ENCODE peak calls at places on chromosome X, in ten cellular contexts. R, Y, Z, I, X, K, N, E, D and W are unnamed samples.

GRCh38 chrX:142977128-142977914 is 48.4 kb upstream of the SPANXN4 start:
- DNase-seq in R (no peak), Z (no peak), X (no peak), Y (no peak), K (no peak), D (no peak), E (no peak), I (no peak), N (no peak), W (no peak)

GRCh38 chrX:27966955-27967354 is 14.3 kb downstream of the DCAF8L1 start:
- DNase-seq in Y (peak), D (peak), E (peak), K (peak), N (peak), I (no peak), R (no peak), X (no peak), Z (peak), W (no peak)

GRCh38 chrX:100410083-100410590 is at the start of gene PCDH19:
- DNase-seq in R (peak), X (no peak), E (peak), N (peak), Y (peak), K (peak), I (peak), Z (peak), D (peak), W (peak)

GRCh38 chrX:150870487-150871340 is 27.8 kb downstream of the CD99L2 start:
- DNase-seq in E (no peak), I (peak), Y (no peak), X (no peak), N (no peak), D (no peak), K (no peak), R (peak), Z (peak), W (no peak)

GRCh38 chrX:115896362-115896761 is 274.2 kb upstream of the AGTR2 start:
- DNase-seq in X (no peak), E (no peak), N (no peak), Z (no peak), I (no peak), D (no peak), Y (no peak), K (no peak), R (no peak), W (no peak)

GRCh38 chrX:8204169-8204935 is 33.3 kb upstream of the VCX2 start:
- DNase-seq in K (no peak), Z (no peak), E (no peak), X (no peak), R (no peak), I (no peak), Y (no peak), D (no peak), N (no peak), W (no peak)

GRCh38 chrX:56281789-56282188 is 49.6 kb downstream of the KLF8 start:
- DNase-seq in I (no peak), Z (peak), X (no peak), E (peak), D (no peak), R (no peak), N (no peak), Y (peak), K (no peak), W (no peak)

GRCh38 chrX:7987160-7987992 is 60.2 kb upstream of the PNPLA4 start:
- DNase-seq in Y (no peak), E (peak), N (no peak), Z (peak), K (no peak), X (no peak), I (no peak), D (no peak), R (no peak), W (no peak)

GRCh38 chrX:138872537-138872936 is 161.0 kb upstream of the FGF13 start:
- DNase-seq in E (no peak), Z (no peak), R (no peak), I (no peak), X (no peak), K (no peak), D (no peak), Y (peak), N (no peak), W (no peak)

GRCh38 chrX:134760671-134761070 is 102.4 kb upstream of the PLAC1 start:
- DNase-seq in N (no peak), Y (peak), E (no peak), Z (no peak), I (no peak), K (no peak), R (no peak), X (no peak), D (no peak), W (no peak)

GRCh38 chrX:149712831-149713230 is 971 bp downstream of the MAGEA11 start:
- DNase-seq in K (no peak), D (no peak), E (no peak), Y (no peak), Z (no peak), N (no peak), R (no peak), I (no peak), X (no peak), W (no peak)

GRCh38 chrX:1385251-1385794 is 6.6 kb downstream of the SLC25A6 start:
- DNase-seq in I (no peak), N (no peak), Y (no peak), X (no peak), D (no peak), E (no peak), K (no peak), R (no peak), Z (no peak), W (no peak)

GRCh38 chrX:40176979-40177430 is 79.2 kb upstream of the BCOR start:
- DNase-seq in Z (no peak), K (peak), E (no peak), Y (no peak), D (peak), I (no peak), X (no peak), R (no peak), N (no peak), W (no peak)

GRCh38 chrX:147890766-147891165 is 21.0 kb upstream of the FMR1 start:
- DNase-seq in I (no peak), K (no peak), X (no peak), R (no peak), E (no peak), Z (no peak), D (no peak), Y (no peak), N (no peak), W (no peak)

GRCh38 chrX:118459494-118459893 is 36.1 kb upstream of the DOCK11 start:
- DNase-seq in Y (peak), K (peak), Z (peak), I (no peak), D (no peak), E (peak), R (no peak), X (no peak), N (no peak), W (peak)

GRCh38 chrX:154724999-154725756 is 25.7 kb downstream of the GAB3 start:
- DNase-seq in I (no peak), E (no peak), Z (no peak), D (no peak), N (no peak), K (no peak), X (no peak), R (no peak), Y (no peak), W (no peak)

GRCh38 chrX:122092978-122093377 is 1045.6 kb downstream of the GLUD2 start:
- DNase-seq in E (no peak), Z (no peak), Y (no peak), R (no peak), X (no peak), K (no peak), D (no peak), N (no peak), I (no peak), W (no peak)

GRCh38 chrX:9677098-9677739 is 88.4 kb downstream of the GPR143 start:
- DNase-seq in I (peak), Z (peak), Y (peak), K (peak), R (no peak), X (no peak), D (peak), N (no peak), E (no peak), W (peak)

GRCh38 chrX:78652971-78653822 is 5.9 kb downstream of the RTL3 start:
- DNase-seq in N (peak), K (peak), D (no peak), X (no peak), R (no peak), Z (peak), E (peak), Y (peak), I (no peak), W (no peak)

GRCh38 chrX:130994671-130995070 is 63.5 kb upstream of the ARHGAP36 start:
- DNase-seq in I (no peak), R (peak), N (no peak), X (no peak), Y (peak), D (peak), Z (peak), E (peak), K (peak), W (no peak)

GRCh38 chrX:67585401-67585800 is 41.6 kb downstream of the AR start:
- DNase-seq in N (no peak), Y (no peak), R (no peak), X (no peak), Z (peak), K (no peak), D (no peak), E (no peak), I (no peak), W (no peak)

GRCh38 chrX:70293621-70294020 is 3.7 kb downstream of the KIF4A start:
- DNase-seq in K (no peak), X (no peak), R (no peak), Z (peak), D (no peak), Y (peak), N (no peak), I (no peak), E (no peak), W (no peak)

GRCh38 chrX:21153503-21153902 is 220.7 kb upstream of the CNKSR2 start:
- DNase-seq in E (peak), N (no peak), R (no peak), Y (peak), Z (peak), D (no peak), K (peak), X (no peak), I (peak), W (no peak)

DNA sequence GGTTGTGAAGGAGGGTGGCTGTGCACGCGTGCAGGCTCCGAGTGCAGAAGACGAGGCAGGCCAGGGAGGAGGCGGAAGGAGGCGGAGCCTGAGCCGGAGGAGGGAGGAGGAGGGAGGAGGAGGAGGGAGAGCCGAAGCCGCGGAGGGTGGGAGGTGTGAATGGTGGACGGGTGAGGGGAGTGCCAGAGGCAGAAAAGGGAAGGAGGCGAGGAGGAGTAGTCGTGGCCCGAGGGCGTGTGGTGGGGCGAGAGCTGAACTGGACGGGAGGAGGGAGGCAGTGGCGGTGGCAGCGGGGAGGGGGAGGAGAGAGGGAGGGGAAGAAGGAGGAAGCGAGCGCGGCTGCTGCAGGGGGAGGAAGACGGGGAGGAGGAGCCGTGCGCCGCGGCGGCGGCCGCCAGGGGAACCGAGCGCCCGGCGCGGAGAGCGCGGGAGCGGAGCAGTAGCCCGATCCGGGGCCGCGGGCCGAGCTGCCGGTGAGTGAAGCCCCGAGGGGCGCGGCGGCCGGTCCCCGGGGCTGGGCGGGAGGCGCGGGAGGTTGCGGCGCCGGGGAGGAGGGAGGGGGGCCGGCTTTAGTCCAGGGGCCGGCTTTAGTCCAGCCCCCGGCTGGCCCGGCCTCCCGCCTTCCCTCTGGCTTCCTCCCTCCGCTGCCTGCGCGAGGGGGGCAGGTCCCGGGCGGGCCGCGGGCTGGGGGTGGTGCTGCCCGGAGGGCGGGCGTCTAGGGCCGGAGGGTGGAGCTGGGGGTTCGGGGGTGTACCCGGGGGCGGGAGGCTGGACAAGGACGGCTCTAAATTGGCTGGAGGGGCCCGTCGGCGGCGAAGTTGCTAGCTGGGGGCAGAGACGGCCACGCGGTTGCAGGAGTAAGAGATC is at the start of gene TMEM164:
- DNase-seq in R (peak), Y (peak), K (peak), E (peak), Z (peak), D (peak), I (peak), X (peak), N (no peak), W (peak)
- TF ChIP-seq CTCF in R (no peak), Y (no peak), K (no peak), E (no peak), Z (no peak), D (no peak), I (no peak), X (no peak), N (no peak), W (no peak)

DNA sequence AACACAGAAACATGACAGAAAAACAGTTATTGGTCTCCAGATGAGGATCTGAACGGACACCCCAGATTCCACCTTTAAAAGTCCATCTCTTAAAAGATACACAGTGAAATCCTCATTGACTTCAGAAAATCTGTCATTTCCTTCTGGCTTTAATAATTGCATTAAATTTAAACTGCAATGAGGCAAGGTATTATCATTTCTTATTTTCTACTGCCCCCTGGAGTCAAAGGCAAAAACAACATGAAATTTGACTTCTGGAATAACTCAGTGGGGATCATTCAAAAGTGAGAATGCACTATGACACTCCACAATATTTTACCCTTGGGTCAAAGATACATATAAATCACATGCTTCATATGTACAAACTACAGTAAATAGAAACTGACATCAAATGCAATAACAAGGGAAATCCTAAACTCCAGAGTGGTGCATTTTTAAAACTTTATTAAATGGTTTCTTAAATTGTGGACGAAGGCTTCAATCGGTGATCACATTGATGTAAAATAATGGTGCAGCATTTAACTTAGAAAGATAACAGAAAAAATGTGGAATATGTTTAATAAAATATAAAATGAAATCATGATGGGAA is 56.4 kb upstream of the SPANXN1 start:
- DNase-seq in Z (no peak), R (no peak), I (no peak), Y (peak), N (no peak), E (peak), D (no peak), K (no peak), X (no peak), W (peak)
- TF ChIP-seq CTCF in Z (peak), R (peak), I (peak), Y (peak), N (peak), E (peak), D (peak), K (no peak), X (no peak), W (peak)

GRCh38 chrX:19893722-19894121 is 6.3 kb upstream of the SH3KBP1 start:
- DNase-seq in K (no peak), R (no peak), X (no peak), Y (peak), D (no peak), Z (peak), I (no peak), N (no peak), E (peak), W (no peak)

GRCh38 chrX:19886888-19887531 is 390 bp downstream of the SH3KBP1 start:
- DNase-seq in E (no peak), Y (no peak), K (peak), X (peak), R (peak), N (no peak), D (peak), Z (no peak), I (peak), W (peak)

GRCh38 chrX:19886375-19886774 is 1.0 kb downstream of the SH3KBP1 start:
- DNase-seq in D (no peak), N (no peak), Y (no peak), K (no peak), X (no peak), Z (no peak), R (no peak), I (no peak), E (no peak), W (no peak)

GRCh38 chrX:19888419-19888879 is 1.0 kb upstream of the SH3KBP1 start:
- DNase-seq in I (peak), K (peak), Y (peak), Z (peak), R (no peak), N (no peak), E (peak), D (peak), X (no peak), W (peak)

GRCh38 chrX:19889582-19890342 is 2.4 kb upstream of the SH3KBP1 start:
- DNase-seq in Z (peak), N (no peak), K (no peak), E (peak), I (no peak), R (no peak), X (no peak), Y (peak), D (no peak), W (peak)
- TF ChIP-seq CTCF in Z (no peak), N (no peak), K (no peak), E (no peak), I (no peak), R (no peak), X (no peak), Y (no peak), D (no peak), W (no peak)

GRCh38 chrX:57655065-57655464 is 25.0 kb downstream of the NLRP2B start:
- DNase-seq in I (no peak), R (no peak), D (no peak), Y (no peak), E (no peak), K (no peak), X (no peak), Z (no peak), N (no peak), W (no peak)
- TF ChIP-seq CTCF in I (no peak), R (no peak), D (no peak), Y (no peak), E (no peak), K (no peak), X (no peak), Z (no peak), N (no peak), W (no peak)

DNA sequence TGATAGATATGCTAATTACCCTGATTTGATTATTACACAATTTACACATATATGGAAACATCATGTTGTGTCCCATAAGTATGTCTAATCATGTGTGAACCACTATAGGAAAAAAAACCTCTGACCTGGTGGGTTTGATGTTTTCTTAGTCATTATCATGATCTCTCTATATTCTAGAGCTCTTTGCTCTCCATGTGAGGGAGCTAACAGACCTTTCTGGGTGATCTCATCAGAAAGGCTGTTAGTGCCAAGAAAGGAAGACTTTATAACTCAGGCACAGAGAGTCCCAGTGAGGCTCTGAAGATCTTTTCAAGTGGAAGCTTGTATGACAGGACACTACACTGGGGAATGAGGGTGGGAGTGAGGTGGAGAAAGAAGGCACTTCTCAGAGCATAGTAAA is 527.7 kb upstream of the MAGEB2 start:
- DNase-seq in I (no peak), E (peak), Y (peak), Z (peak), R (no peak), D (no peak), X (no peak), K (no peak), N (no peak), W (peak)
- TF ChIP-seq CTCF in I (no peak), E (peak), Y (peak), Z (peak), R (no peak), D (no peak), X (no peak), K (no peak), N (no peak), W (no peak)

DNA sequence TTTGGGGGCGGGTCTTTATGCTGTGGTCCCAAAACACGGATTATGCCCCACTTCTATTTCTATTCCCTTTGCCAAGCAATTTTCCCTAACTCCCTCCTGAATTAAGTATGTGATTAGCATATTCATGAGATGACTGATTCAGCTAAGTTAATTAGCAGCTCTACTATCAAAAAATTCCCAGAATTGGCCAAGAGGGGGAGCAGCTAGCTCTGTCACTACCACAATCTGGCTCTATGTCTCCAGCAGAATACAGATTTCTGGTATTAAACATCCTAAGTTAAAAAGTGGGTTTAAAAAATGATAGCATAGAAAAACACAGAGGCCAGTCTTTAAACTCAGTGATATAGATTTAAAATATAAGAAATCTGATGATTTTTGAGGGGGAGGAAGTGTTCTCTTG is 80.3 kb downstream of the GPC4 start:
- DNase-seq in I (peak), Z (peak), R (peak), K (peak), N (no peak), E (peak), X (no peak), D (peak), Y (peak), W (peak)
- TF ChIP-seq CTCF in I (peak), Z (peak), R (peak), K (peak), N (peak), E (peak), X (no peak), D (peak), Y (peak), W (peak)

GRCh38 chrX:132443736-132444135 is 45.1 kb downstream of the MBNL3 start:
- DNase-seq in Y (peak), D (no peak), K (no peak), X (no peak), I (no peak), R (no peak), Z (no peak), N (no peak), E (peak), W (no peak)

GRCh38 chrX:132443196-132443595 is 45.6 kb downstream of the MBNL3 start:
- DNase-seq in Z (no peak), N (no peak), D (no peak), E (no peak), K (no peak), X (no peak), R (no peak), I (no peak), Y (peak), W (no peak)

GRCh38 chrX:132442674-132443073 is 46.2 kb downstream of the MBNL3 start:
- DNase-seq in Z (no peak), X (no peak), K (peak), Y (peak), D (no peak), E (peak), R (no peak), I (no peak), N (no peak), W (no peak)

GRCh38 chrX:132444936-132445335 is 43.9 kb downstream of the MBNL3 start:
- DNase-seq in X (no peak), E (no peak), I (no peak), Z (no peak), D (no peak), K (no peak), N (no peak), R (no peak), Y (peak), W (no peak)
- TF ChIP-seq CTCF in X (no peak), E (no peak), I (no peak), Z (no peak), D (no peak), K (no peak), N (no peak), R (no peak), Y (no peak), W (no peak)

DNA sequence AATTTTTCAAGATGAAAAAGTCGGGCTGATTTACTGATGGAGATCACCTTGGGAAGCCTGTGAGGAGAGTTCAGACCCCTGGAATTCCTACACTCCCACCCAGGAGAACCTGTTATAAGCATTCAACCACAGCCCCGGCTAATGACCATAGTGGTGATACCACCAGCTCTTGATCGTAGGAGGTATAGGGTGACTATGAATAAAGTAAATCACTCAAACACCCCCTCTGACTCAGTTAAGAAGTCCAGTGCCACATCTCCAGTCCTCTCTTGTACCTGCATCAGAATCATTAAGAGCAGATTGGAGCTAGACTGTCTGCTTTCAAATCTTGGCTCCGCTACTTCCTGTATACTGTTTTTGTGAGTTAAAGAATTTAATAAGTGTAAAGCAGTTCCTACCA is 565.0 kb upstream of the DIPK2B start:
- DNase-seq in X (no peak), K (no peak), R (no peak), Y (no peak), E (no peak), N (no peak), I (no peak), Z (no peak), D (no peak), W (no peak)
- TF ChIP-seq CTCF in X (no peak), K (no peak), R (no peak), Y (no peak), E (no peak), N (no peak), I (no peak), Z (no peak), D (no peak), W (no peak)